ENCODE peak calls at places on chromosomes 5 and 9, in six cellular contexts. S is H9, F is neuronal stem cell, O is IMR-90, Z is H1, C is trophoblast cell. M is an unnamed sample.

GRCh38 chr9:995776-996175 is 19.3 kb downstream of the DMRT3 start:
- DNase-seq in S (no peak), F (no peak), O (peak), Z (no peak), C (no peak), M (no peak)

GRCh38 chr9:129283290-129283691 is 105.2 kb upstream of the IER5L start:
- DNase-seq in S (no peak), F (no peak), O (no peak), Z (no peak), C (no peak), M (no peak)

GRCh38 chr5:156497816-156498215 is 170.9 kb downstream of the SGCD start:
- DNase-seq in S (no peak), F (peak), O (peak), Z (no peak), C (no peak), M (peak)

GRCh38 chr9:132301521-132301920 is 53.3 kb downstream of the SETX start:
- DNase-seq in S (no peak), F (no peak), O (no peak), Z (no peak), C (no peak), M (no peak)

GRCh38 chr9:132500193-132500592 is 82.2 kb upstream of the BARHL1 start:
- DNase-seq in S (no peak), F (no peak), O (no peak), Z (no peak), C (no peak), M (no peak)

GRCh38 chr5:153777681-153778080 is 261.0 kb downstream of the FAM114A2 start:
- DNase-seq in S (no peak), F (peak), O (no peak), Z (no peak), C (no peak), M (no peak)

GRCh38 chr5:143758750-143759149 is 53.2 kb upstream of the HMHB1 start:
- DNase-seq in S (no peak), F (no peak), O (peak), Z (no peak), C (no peak), M (no peak)

GRCh38 chr9:38109601-38110000 is 40.6 kb upstream of the SHB start:
- DNase-seq in S (no peak), F (no peak), O (no peak), Z (no peak), C (no peak), M (no peak)

GRCh38 chr5:139707445-139708003 is 59.4 kb downstream of the CXXC5 start:
- DNase-seq in S (no peak), F (no peak), O (no peak), Z (no peak), C (no peak), M (no peak)

GRCh38 chr9:36813149-36813548 is 220.9 kb downstream of the PAX5 start:
- DNase-seq in S (no peak), F (no peak), O (no peak), Z (no peak), C (no peak), M (no peak)

GRCh38 chr5:96538831-96539250 is 105.8 kb upstream of the PCSK1 start:
- DNase-seq in S (no peak), F (no peak), O (peak), Z (no peak), C (no peak), M (no peak)

GRCh38 chr9:4743131-4743875 is 2.3 kb upstream of the AK3 start:
- DNase-seq in S (no peak), F (no peak), O (no peak), Z (no peak), C (no peak), M (peak)

GRCh38 chr5:40653221-40654022 is 26.3 kb upstream of the PTGER4 start:
- DNase-seq in S (no peak), F (no peak), O (no peak), Z (no peak), C (no peak), M (no peak)

GRCh38 chr5:40654377-40655006 is 25.2 kb upstream of the PTGER4 start:
- DNase-seq in S (no peak), F (no peak), O (no peak), Z (no peak), C (no peak), M (no peak)

GRCh38 chr5:40649493-40650030 is 30.2 kb upstream of the PTGER4 start:
- DNase-seq in S (no peak), F (no peak), O (no peak), Z (no peak), C (peak), M (no peak)

GRCh38 chr5:40655138-40655537 is 24.6 kb upstream of the PTGER4 start:
- DNase-seq in S (no peak), F (no peak), O (no peak), Z (no peak), C (no peak), M (no peak)

GRCh38 chr5:40652441-40653220 is 27.1 kb upstream of the PTGER4 start:
- DNase-seq in S (no peak), F (no peak), O (no peak), Z (no peak), C (no peak), M (no peak)
- H2AFZ ChIP-seq in S (no peak), F (no peak), O (peak), Z (peak), C (no peak), M (no peak)

DNA sequence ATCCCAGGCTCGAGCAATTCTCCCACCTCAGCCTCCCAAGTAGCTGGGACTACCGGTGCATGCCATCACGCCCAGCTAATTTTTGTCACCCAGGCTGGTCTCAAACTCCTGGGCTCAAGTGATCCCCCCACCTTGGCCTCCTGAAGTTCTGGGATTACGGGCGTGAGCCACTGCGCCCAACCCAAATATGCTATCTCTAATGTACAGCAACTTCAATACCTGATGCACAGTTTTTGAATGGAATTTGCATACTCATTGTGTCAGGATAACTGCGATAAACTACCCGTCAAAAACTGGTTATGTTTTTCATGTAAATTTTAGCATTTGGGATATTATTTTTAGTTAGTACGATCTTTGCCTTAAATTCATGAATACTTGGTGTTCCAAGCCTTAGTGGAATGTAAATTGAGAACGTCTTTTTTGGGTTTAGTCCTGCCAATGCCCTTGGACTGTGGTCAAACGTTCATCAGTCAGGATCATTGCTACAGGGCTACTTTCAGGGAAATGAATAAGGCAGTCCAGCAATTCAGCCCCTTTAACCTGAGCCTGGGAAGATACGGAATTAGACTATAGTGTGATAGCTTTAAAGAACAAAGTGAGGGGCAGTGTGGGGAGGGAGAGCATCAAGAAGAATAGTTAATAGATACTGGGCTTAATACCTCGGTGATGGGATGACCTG is 4.5 kb downstream of the UGCG start:
- DNase-seq in S (no peak), F (no peak), O (no peak), Z (no peak), C (no peak), M (no peak)
- H3K9ac ChIP-seq in S (no peak), F (no peak), O (peak), Z (no peak), C (no peak), M (no peak)

GRCh38 chr9:87336914-87337333 is 160.7 kb upstream of the DAPK1 start:
- DNase-seq in S (no peak), F (peak), O (peak), Z (no peak), C (peak), M (peak)
- H3K18ac ChIP-seq in S (no peak), F (no peak), O (no peak), Z (no peak), C (no peak), M (no peak)

GRCh38 chr5:172985596-172985995 is 2.0 kb downstream of the ATP6V0E1 start:
- DNase-seq in S (no peak), F (no peak), O (no peak), Z (no peak), C (no peak), M (no peak)

GRCh38 chr5:172981931-172982330 is 1.6 kb upstream of the ATP6V0E1 start:
- DNase-seq in S (no peak), F (no peak), O (no peak), Z (no peak), C (no peak), M (no peak)

GRCh38 chr5:172983542-172984243 is at the start of gene ATP6V0E1:
- DNase-seq in S (peak), F (peak), O (peak), Z (peak), C (peak), M (peak)

GRCh38 chr5:172979778-172980177 is 3.8 kb upstream of the ATP6V0E1 start:
- DNase-seq in S (no peak), F (no peak), O (peak), Z (no peak), C (peak), M (peak)

GRCh38 chr5:172984244-172984953 is 828 bp downstream of the ATP6V0E1 start:
- DNase-seq in S (peak), F (peak), O (peak), Z (peak), C (peak), M (peak)
- H2AFZ ChIP-seq in S (no peak), F (peak), O (peak), Z (peak), C (peak), M (peak)

GRCh38 chr9:95055851-95056551 is 261.5 kb downstream of the FANCC start:
- DNase-seq in S (no peak), F (no peak), O (peak), Z (no peak), C (no peak), M (peak)
- H3K9ac ChIP-seq in S (no peak), F (no peak), O (peak), Z (no peak), C (no peak), M (peak)

DNA sequence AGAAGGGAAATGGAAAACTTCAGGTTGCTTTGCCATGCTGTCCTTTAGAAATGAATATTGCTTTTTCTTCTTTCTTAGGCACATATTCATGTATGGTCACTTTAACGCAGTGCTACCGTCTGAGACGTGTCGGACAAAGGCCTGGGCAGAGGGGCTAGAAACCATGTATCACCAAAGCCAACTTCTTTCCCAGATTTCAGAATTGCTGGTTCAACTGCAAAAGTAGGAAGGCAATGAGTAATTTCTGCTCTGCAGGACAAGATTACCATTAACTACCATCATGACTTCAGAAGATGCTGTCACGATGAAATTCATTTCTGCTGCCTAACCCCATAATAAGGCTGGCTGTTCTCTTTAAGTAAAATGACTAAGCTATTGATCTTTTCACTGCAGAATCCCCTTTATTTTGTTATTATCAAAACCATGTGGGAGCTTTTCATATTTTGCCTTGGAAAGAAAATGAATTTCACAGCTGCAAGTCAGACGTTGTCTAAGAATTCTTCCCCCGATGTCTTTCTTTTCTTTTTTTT is 306.6 kb downstream of the PDE4D start:
- DNase-seq in S (no peak), F (no peak), O (no peak), Z (no peak), C (no peak), M (no peak)
- H3K18ac ChIP-seq in S (no peak), F (no peak), O (no peak), Z (no peak), C (no peak), M (no peak)

GRCh38 chr5:32754251-32754650 is 43.1 kb downstream of the NPR3 start:
- DNase-seq in S (no peak), F (no peak), O (no peak), Z (no peak), C (no peak), M (no peak)
- H2AFZ ChIP-seq in S (no peak), F (no peak), O (no peak), Z (no peak), C (no peak), M (no peak)

GRCh38 chr5:149228610-149229297 is 42.9 kb upstream of the AFAP1L1 start:
- DNase-seq in S (peak), F (no peak), O (peak), Z (no peak), C (peak), M (peak)

GRCh38 chr5:149227168-149227826 is 44.4 kb upstream of the AFAP1L1 start:
- DNase-seq in S (no peak), F (no peak), O (peak), Z (no peak), C (peak), M (peak)

GRCh38 chr5:149224282-149224681 is 47.4 kb upstream of the AFAP1L1 start:
- DNase-seq in S (no peak), F (no peak), O (no peak), Z (no peak), C (no peak), M (no peak)

GRCh38 chr5:149229298-149229937 is 42.2 kb upstream of the AFAP1L1 start:
- DNase-seq in S (no peak), F (no peak), O (no peak), Z (no peak), C (no peak), M (no peak)
- H3K9ac ChIP-seq in S (no peak), F (no peak), O (no peak), Z (no peak), C (no peak), M (peak)

M was measured in mesenchymal stem cell.